ENCODE peak calls at places on chromosomes 12 and 14, in four cellular contexts. M is SJSA1, Q is cardiac muscle cell, I is trophoblast cell. D is an unnamed sample. For H3K36me3, the result is how much of the 10 kb centered on the place peaks cover.

GRCh38 chr12:52391618-52392002 is 6.2 kb upstream of the KRT84 start:
- DNase-seq in M (no peak), Q (no peak), I (no peak), D (no peak)

GRCh38 chr14:23215421-23215820 is 22.3 kb upstream of the RNF212B start:
- DNase-seq in M (no peak), Q (no peak), I (no peak), D (no peak)

GRCh38 chr14:104390941-104391901 is 188.3 kb upstream of the C14orf180 start:
- DNase-seq in M (no peak), Q (no peak), I (no peak), D (peak)

GRCh38 chr12:95859344-95859816 is 628 bp downstream of the SNRPF start:
- DNase-seq in M (no peak), Q (peak), I (no peak), D (no peak)

GRCh38 chr14:79668941-79669340 is 542.4 kb downstream of the DIO2 start:
- DNase-seq in M (no peak), Q (no peak), I (no peak), D (no peak)

GRCh38 chr14:101024686-101025085 is 121.2 kb upstream of the RTL1 start:
- DNase-seq in M (no peak), Q (no peak), I (no peak), D (peak)

GRCh38 chr14:22893706-22894105 is 10.7 kb downstream of the REM2 start:
- DNase-seq in M (no peak), Q (no peak), I (no peak), D (no peak)

GRCh38 chr12:124720687-124721500 is 142.8 kb downstream of the SCARB1 start:
- DNase-seq in M (peak), Q (no peak), I (no peak), D (no peak)

GRCh38 chr14:101075025-101075800 is 171.7 kb upstream of the RTL1 start:
- DNase-seq in M (no peak), Q (no peak), I (no peak), D (no peak)

GRCh38 chr12:23349550-23349949 is 599.9 kb downstream of the SOX5 start:
- DNase-seq in M (no peak), Q (no peak), I (no peak), D (no peak)

GRCh38 chr12:89080797-89081470 is 271.4 kb downstream of the DUSP6 start:
- DNase-seq in M (no peak), Q (no peak), I (no peak), D (no peak)

GRCh38 chr14:103803661-103804060 is 43.7 kb downstream of the PPP1R13B start:
- DNase-seq in M (no peak), Q (no peak), I (no peak), D (no peak)

GRCh38 chr14:54549862-54550261 is 17.1 kb upstream of the SAMD4A start:
- DNase-seq in M (no peak), Q (peak), I (no peak), D (no peak)

GRCh38 chr14:73810478-73811163 is 41.0 kb upstream of the PTGR2 start:
- DNase-seq in M (no peak), Q (no peak), I (no peak), D (no peak)

GRCh38 chr14:21704340-21704737 is 30.7 kb upstream of the OR4E1 start:
- DNase-seq in M (no peak), Q (no peak), I (no peak), D (no peak)

GRCh38 chr12:110287986-110288385 is 6.9 kb downstream of the ATP2A2 start:
- DNase-seq in M (no peak), Q (no peak), I (no peak), D (no peak)
- H3K36me3 ChIP-seq in M (half or more), Q (under half), I (under half), D (half or more)

GRCh38 chr12:25264862-25265261 is 14.1 kb upstream of the KRAS start:
- DNase-seq in M (no peak), Q (no peak), I (no peak), D (no peak)
- H3K27ac ChIP-seq in M (no peak), Q (no peak), I (no peak), D (no peak)

GRCh38 chr12:46242569-46242968 is 26.3 kb downstream of the SLC38A1 start:
- DNase-seq in M (no peak), Q (no peak), I (no peak), D (no peak)
- H3K36me3 ChIP-seq in M (under half), Q (under half), I (under half), D (half or more)

DNA sequence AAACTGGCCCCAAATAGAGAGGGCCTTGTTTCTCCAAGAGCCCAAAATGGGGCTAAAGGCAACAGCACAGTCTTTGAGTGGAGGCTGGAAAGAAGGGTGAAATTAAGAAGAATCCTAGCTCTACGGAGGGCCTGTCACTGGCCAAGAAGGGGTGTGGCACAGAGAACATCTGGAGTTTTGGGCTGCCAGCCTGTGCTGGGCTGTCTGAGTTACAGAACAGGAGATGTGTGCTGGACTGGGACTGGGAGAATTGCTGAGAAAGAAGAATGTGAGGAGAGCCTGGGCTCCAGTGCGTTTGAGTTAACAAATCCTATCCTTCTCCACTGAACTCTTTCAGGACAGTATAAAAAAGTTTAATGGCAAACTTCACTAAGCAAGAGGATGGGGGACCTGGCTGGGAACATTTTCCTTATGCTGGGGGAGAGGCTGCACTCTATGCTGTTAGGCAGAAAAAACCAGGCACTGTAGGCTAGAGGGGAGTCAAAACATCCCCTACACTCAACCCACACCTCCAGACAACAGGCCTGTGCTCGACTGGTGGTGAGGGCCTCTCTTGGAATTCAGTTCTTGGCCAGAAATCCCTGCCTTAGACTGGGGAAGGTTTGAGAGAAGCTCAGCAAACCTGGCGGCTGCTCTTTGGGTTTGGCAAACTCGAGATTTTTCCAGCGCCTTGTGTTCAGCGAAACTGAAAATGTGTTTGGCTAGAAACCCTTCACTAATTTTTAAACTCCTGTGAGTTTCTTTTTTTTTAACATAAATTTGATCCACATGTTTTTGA is 217.3 kb downstream of the MON2 start:
- DNase-seq in M (no peak), Q (no peak), I (no peak), D (no peak)
- H3K27ac ChIP-seq in M (no peak), Q (no peak), I (no peak), D (no peak)

DNA sequence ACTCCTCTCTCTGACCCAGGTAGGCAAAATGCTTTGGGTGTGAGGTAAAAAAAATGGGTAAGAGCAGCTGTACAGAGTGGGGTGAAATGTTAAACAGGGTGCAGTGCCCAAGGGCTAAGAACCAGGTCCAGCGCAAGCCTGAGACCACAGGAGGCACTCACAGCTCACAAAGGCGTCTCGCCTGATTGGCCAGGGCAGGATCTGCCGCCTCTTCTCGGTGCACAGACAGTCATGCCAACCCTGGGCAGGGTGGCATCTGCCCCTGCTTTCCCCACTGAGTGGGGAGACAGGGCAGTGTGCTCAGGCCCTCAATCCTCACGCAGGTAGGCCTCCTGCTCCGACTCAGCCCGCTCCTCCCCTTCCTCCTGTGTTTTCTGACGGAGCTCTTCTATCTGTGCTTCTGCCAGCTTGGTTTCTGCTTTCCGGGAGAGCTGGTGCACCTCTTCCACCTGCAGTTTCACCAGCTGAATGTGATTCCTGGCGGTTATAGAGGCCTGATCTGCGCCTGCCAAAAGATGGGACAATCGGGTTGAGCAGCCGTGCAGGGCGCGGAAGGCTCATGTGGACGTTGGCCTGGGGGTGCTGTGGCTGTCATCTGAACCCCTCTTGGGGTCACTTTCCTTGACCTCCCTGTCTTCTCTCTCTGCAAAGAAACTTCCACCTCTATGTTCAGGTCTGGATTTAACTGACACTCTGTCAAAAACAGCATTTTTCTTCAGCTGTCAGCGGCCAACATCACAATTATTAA is 4.7 kb downstream of the B3GNT4 start:
- DNase-seq in M (no peak), Q (no peak), I (no peak), D (no peak)
- H3K36me3 ChIP-seq in M (half or more), Q (under half), I (under half), D (half or more)

GRCh38 chr12:50723870-50724269 is 40.0 kb upstream of the ATF1 start:
- DNase-seq in M (no peak), Q (no peak), I (no peak), D (no peak)
- H3K27ac ChIP-seq in M (no peak), Q (no peak), I (no peak), D (no peak)

D was measured in RWPE2.